ENCODE peak calls at places on chromosomes 5 and 9, in four cellular contexts. E is NAMALWA, D is occipital lobe, L is activated T-cell treated with anti-CD3 and anti-CD28 coated beads for 1 hour. I is an unnamed sample.

GRCh38 chr5:94778712-94779111 is 160.2 kb downstream of the SLF1 start:
- DNase-seq in E (no peak), L (no peak), D (no peak), I (peak)

GRCh38 chr5:56279291-56279690 is 46.2 kb upstream of the ANKRD55 start:
- DNase-seq in E (no peak), D (no peak), L (no peak), I (no peak)

GRCh38 chr9:120936011-120936763 is 9.6 kb upstream of the TRAF1 start:
- DNase-seq in L (peak), D (peak), E (peak), I (peak)

GRCh38 chr9:32843295-32843694 is 60.0 kb downstream of the TMEM215 start:
- DNase-seq in D (no peak), E (no peak), L (no peak), I (peak)

GRCh38 chr9:20634895-20635294 is 12.6 kb upstream of the MLLT3 start:
- DNase-seq in E (no peak), D (no peak), L (no peak), I (no peak)

GRCh38 chr5:61599370-61600140 is 267.5 kb downstream of the ZSWIM6 start:
- DNase-seq in D (no peak), E (no peak), L (no peak), I (peak)

GRCh38 chr5:160432815-160433214 is 11.2 kb downstream of the PTTG1 start:
- DNase-seq in E (no peak), D (no peak), L (no peak), I (peak)

GRCh38 chr5:32193591-32193990 is 19.5 kb upstream of the GOLPH3 start:
- DNase-seq in D (no peak), L (no peak), E (no peak), I (peak)

I was measured in left kidney.